ENCODE peak calls at places on chromosomes 12 and 14, in four cellular contexts. C is activated CD4-positive, alpha-beta T cell treated with anti-CD3 and anti-CD28 coated beads, Interleukin-2, amount 10 ng/mL, durations not matched to agents 24 days and 14 days; T is central memory CD4-positive, alpha-beta T cell; U is left colon. Z is an unnamed sample.

GRCh38 chr12:109140560-109140959 is 24.2 kb downstream of the ACACB start:
- DNase-seq in U (no peak), C (no peak), T (no peak), Z (no peak)

GRCh38 chr12:117009759-117010158 is 89.5 kb downstream of the TESC start:
- DNase-seq in C (no peak), T (no peak), U (no peak), Z (no peak)

GRCh38 chr14:57748279-57748678 is 117.6 kb downstream of the SLC35F4 start:
- DNase-seq in T (no peak), U (no peak), C (no peak), Z (no peak)

GRCh38 chr12:103548622-103549601 is 38.2 kb upstream of the STAB2 start:
- DNase-seq in U (peak; percentile 67), C (peak; percentile 91), T (peak; percentile 40), Z (no peak)

GRCh38 chr12:86710110-86710509 is 453.9 kb upstream of the MGAT4C start:
- DNase-seq in U (no peak), C (no peak), T (no peak), Z (no peak)

GRCh38 chr12:88450130-88450529 is 130.1 kb downstream of the KITLG start:
- DNase-seq in C (no peak), U (no peak), T (no peak), Z (no peak)

GRCh38 chr14:79661762-79662161 is 549.5 kb downstream of the DIO2 start:
- DNase-seq in T (no peak), C (no peak), U (no peak), Z (no peak)

GRCh38 chr14:73231874-73232851 is 5.1 kb upstream of the PAPLN start:
- DNase-seq in T (no peak), C (no peak), U (no peak), Z (peak; percentile 71)

GRCh38 chr12:109577311-109577710 is 3.7 kb downstream of the MVK start:
- DNase-seq in U (no peak), T (no peak), C (no peak), Z (no peak)

GRCh38 chr12:111436811-111437210 is 31.1 kb downstream of the SH2B3 start:
- DNase-seq in U (no peak), T (no peak), C (no peak), Z (no peak)

GRCh38 chr14:99682809-99683618 is 1.1 kb upstream of the CYP46A1 start:
- DNase-seq in T (peak; percentile 72), U (peak; percentile 89), C (peak; percentile 95), Z (peak; percentile 91)

GRCh38 chr14:72000907-72001306 is 68.7 kb downstream of the RGS6 start:
- DNase-seq in T (no peak), C (no peak), U (no peak), Z (no peak)

GRCh38 chr12:108967869-108968540 is 52.9 kb downstream of the SVOP start:
- DNase-seq in T (no peak), C (no peak), U (no peak), Z (peak; percentile 29)

GRCh38 chr12:111788178-111788654 is 21.5 kb downstream of the ALDH2 start:
- DNase-seq in C (no peak), T (no peak), U (peak; percentile 39), Z (peak; percentile 57)

GRCh38 chr14:65461730-65462129 is 49.2 kb downstream of the FUT8 start:
- DNase-seq in U (no peak), C (no peak), T (no peak), Z (no peak)

GRCh38 chr14:31489680-31490079 is 1.8 kb upstream of the GPR33 start:
- DNase-seq in C (no peak), T (no peak), U (no peak), Z (no peak)

GRCh38 chr12:53180931-53181645 is 363 bp upstream of the CSAD start:
- DNase-seq in T (no peak), U (peak; percentile 78), C (peak; percentile 93), Z (peak; percentile 97)

GRCh38 chr12:44847888-44848770 is 28.0 kb downstream of the NELL2 start:
- DNase-seq in C (peak; percentile 89), T (peak; percentile 85), U (peak; percentile 11), Z (no peak)

GRCh38 chr12:71771069-71771468 is 16.4 kb downstream of the RAB21 start:
- DNase-seq in C (no peak), U (no peak), T (no peak), Z (no peak)

GRCh38 chr12:121792607-121793500 is 634 bp downstream of the RHOF start:
- DNase-seq in U (peak; percentile 64), C (peak; percentile 89), T (peak; percentile 60), Z (no peak)

GRCh38 chr12:43742106-43742505 is 16.5 kb downstream of the PUS7L start:
- DNase-seq in C (no peak), U (no peak), T (no peak), Z (no peak)

GRCh38 chr14:76498976-76499375 is 123.0 kb downstream of the ESRRB start:
- DNase-seq in U (no peak), T (no peak), C (no peak), Z (no peak)

GRCh38 chr14:65791551-65791981 is 379.0 kb downstream of the FUT8 start:
- DNase-seq in U (no peak), C (no peak), T (peak; percentile 33), Z (no peak)

GRCh38 chr12:2168808-2169207 is 116.0 kb downstream of the CACNA1C start:
- DNase-seq in C (no peak), U (peak; percentile 76), T (no peak), Z (peak; percentile 67)

GRCh38 chr14:101118746-101119610 is 215.5 kb upstream of the RTL1 start:
- DNase-seq in U (no peak), C (no peak), T (no peak), Z (no peak)

GRCh38 chr12:28369483-28369882 is 179.2 kb downstream of the CCDC91 start:
- DNase-seq in C (no peak), U (no peak), T (no peak), Z (no peak)

GRCh38 chr12:4918950-4919660 is 9.4 kb downstream of the KCNA1 start:
- DNase-seq in T (no peak), C (no peak), U (no peak), Z (no peak)

GRCh38 chr12:75738486-75738885 is 227.1 kb upstream of the KRR1 start:
- DNase-seq in T (no peak), U (no peak), C (peak; percentile 64), Z (no peak)

GRCh38 chr14:92726135-92726932 is 22.1 kb downstream of the LGMN start:
- DNase-seq in C (peak; percentile 78), T (peak; percentile 9), U (peak; percentile 84), Z (no peak)

GRCh38 chr14:98345186-98345585 is 926.8 kb downstream of the BCL11B start:
- DNase-seq in U (no peak), T (no peak), C (no peak), Z (no peak)

GRCh38 chr14:27392153-27392552 is 794.3 kb upstream of the NOVA1 start:
- DNase-seq in C (no peak), U (no peak), T (no peak), Z (no peak)

GRCh38 chr14:100246809-100247428 is 8.0 kb downstream of the YY1 start:
- DNase-seq in C (peak; percentile 73), U (no peak), T (peak; percentile 34), Z (peak; percentile 55)

Z was measured in HuH-7.5.